ENCODE peak calls at places on chromosomes 11 and 22, in nine cellular contexts. J is naive thymus-derived CD8-positive, alpha-beta T cell; M is stomach; H is KBM-7; I is stromal cell of bone marrow; N is K562; G is SW480; A is H4; R is NCI-H2029. C is an unnamed sample.

GRCh38 chr11:69475141-69475865 is 6.2 kb upstream of the LINC01488 start:
- DNase-seq in H (no peak), I (no peak), J (no peak), N (no peak), A (no peak), R (no peak), M (no peak), G (no peak), C (no peak)

GRCh38 chr11:44116433-44116832 is 21.0 kb downstream of the EXT2 start:
- DNase-seq in G (no peak), J (no peak), H (no peak), A (no peak), M (no peak), I (no peak), N (no peak), R (no peak), C (no peak)

GRCh38 chr11:1907955-1908354 is 11.5 kb upstream of the TNNT3 start:
- DNase-seq in H (no peak), N (no peak), R (no peak), J (no peak), A (no peak), G (no peak), M (no peak), I (no peak), C (no peak)

GRCh38 chr11:62012451-62013265 is 45.2 kb upstream of the FTH1 start:
- DNase-seq in G (peak; percentile 43), J (no peak), N (no peak), A (peak; percentile 47), R (no peak), I (peak; percentile 18), M (no peak), H (no peak), C (peak; percentile 44)

GRCh38 chr11:20840341-20840740 is 171.0 kb downstream of the NELL1 start:
- DNase-seq in R (peak; percentile 83), M (no peak), A (no peak), I (no peak), H (no peak), G (no peak), N (no peak), J (no peak), C (no peak)

GRCh38 chr11:3199537-3200295 is 18.9 kb downstream of the MRGPRG start:
- DNase-seq in I (no peak), N (no peak), H (no peak), A (no peak), G (no peak), R (no peak), M (no peak), J (peak; percentile 54), C (no peak)

GRCh38 chr11:45339754-45340519 is 53.8 kb upstream of the SYT13 start:
- DNase-seq in I (peak; percentile 63), A (peak; percentile 94), R (peak; percentile 91), H (peak; percentile 93), G (peak; percentile 85), M (peak; percentile 95), J (peak; percentile 94), N (peak; percentile 96), C (peak; percentile 78)

GRCh38 chr11:3230636-3231549 is 1.3 kb downstream of the MRGPRE start:
- DNase-seq in M (no peak), H (no peak), J (peak; percentile 64), N (no peak), I (no peak), G (no peak), A (no peak), R (no peak), C (no peak)

GRCh38 chr11:45580399-45580798 is 85.0 kb downstream of the CHST1 start:
- DNase-seq in I (peak; percentile 9), H (peak; percentile 8), A (no peak), G (peak; percentile 29), J (no peak), N (no peak), R (no peak), M (no peak), C (no peak)

GRCh38 chr11:112012877-112013276 is 12.3 kb upstream of the DLAT start:
- DNase-seq in R (no peak), H (no peak), M (no peak), I (no peak), J (no peak), A (no peak), G (no peak), N (peak; percentile 23), C (no peak)

GRCh38 chr11:108620958-108621772 is 27.6 kb upstream of the EXPH5 start:
- DNase-seq in H (no peak), I (peak; percentile 7), G (no peak), N (no peak), J (no peak), A (no peak), M (no peak), R (no peak), C (no peak)

GRCh38 chr22:19988965-19989724 is 27.5 kb downstream of the ARVCF start:
- DNase-seq in A (no peak), H (no peak), N (peak; percentile 78), G (no peak), R (no peak), J (peak; percentile 59), I (no peak), M (no peak), C (no peak)

GRCh38 chr22:33631777-33632176 is 288.5 kb downstream of the LARGE1 start:
- DNase-seq in I (no peak), A (no peak), N (no peak), J (no peak), M (no peak), H (no peak), G (no peak), R (no peak), C (no peak)

GRCh38 chr22:49535527-49536125 is 292.0 kb downstream of the BRD1 start:
- DNase-seq in G (no peak), M (no peak), I (no peak), A (no peak), R (no peak), N (no peak), H (no peak), J (no peak), C (no peak)

GRCh38 chr11:130001491-130002351 is 914 bp downstream of the PRDM10 start:
- DNase-seq in R (peak; percentile 17), H (peak; percentile 56), J (no peak), N (no peak), A (peak; percentile 12), M (peak; percentile 40), G (peak; percentile 46), I (no peak), C (peak; percentile 10)